ENCODE peak calls at places on chromosomes 5 and 9, in six cellular contexts. One of them, this sample, is unnamed.

GRCh38 chr9:121885345-121885901 is 207.7 kb downstream of the TTLL11 start:
- DNase-seq in pancreas: no peak
- DNase-seq in tibial artery: no peak
- DNase-seq in AG10803: no peak
- DNase-seq in small intestine: peak
- DNase-seq in CD4-positive, CD25-positive, alpha-beta regulatory T cell: no peak
- DNase-seq in this sample: no peak

GRCh38 chr5:98416541-98416940 is 356.9 kb upstream of the RGMB start:
- DNase-seq in AG10803: peak
- DNase-seq in small intestine: no peak
- DNase-seq in pancreas: no peak
- DNase-seq in CD4-positive, CD25-positive, alpha-beta regulatory T cell: no peak
- DNase-seq in tibial artery: no peak
- DNase-seq in this sample: no peak

GRCh38 chr9:27442464-27442863 is 81.6 kb upstream of the IFNK start:
- DNase-seq in AG10803: peak
- DNase-seq in CD4-positive, CD25-positive, alpha-beta regulatory T cell: no peak
- DNase-seq in tibial artery: no peak
- DNase-seq in pancreas: peak
- DNase-seq in small intestine: peak
- DNase-seq in this sample: no peak

GRCh38 chr5:149938791-149939358 is 5.7 kb downstream of the PDE6A start:
- DNase-seq in pancreas: no peak
- DNase-seq in tibial artery: peak
- DNase-seq in small intestine: no peak
- DNase-seq in CD4-positive, CD25-positive, alpha-beta regulatory T cell: no peak
- DNase-seq in AG10803: peak
- DNase-seq in this sample: no peak

GRCh38 chr9:112711050-112711689 is 6.7 kb downstream of the INIP start:
- DNase-seq in tibial artery: no peak
- DNase-seq in CD4-positive, CD25-positive, alpha-beta regulatory T cell: no peak
- DNase-seq in small intestine: peak
- DNase-seq in AG10803: peak
- DNase-seq in pancreas: no peak
- DNase-seq in this sample: no peak

GRCh38 chr9:27351438-27351837 is 54.5 kb upstream of the EQTN start:
- DNase-seq in pancreas: no peak
- DNase-seq in AG10803: no peak
- DNase-seq in tibial artery: peak
- DNase-seq in CD4-positive, CD25-positive, alpha-beta regulatory T cell: no peak
- DNase-seq in small intestine: no peak
- DNase-seq in this sample: peak

GRCh38 chr9:112447283-112447761 is 39.3 kb upstream of the KIAA1958 start:
- DNase-seq in AG10803: peak
- DNase-seq in pancreas: no peak
- DNase-seq in CD4-positive, CD25-positive, alpha-beta regulatory T cell: no peak
- DNase-seq in tibial artery: no peak
- DNase-seq in small intestine: no peak
- DNase-seq in this sample: no peak

GRCh38 chr9:72856985-72857631 is 95.7 kb downstream of the ALDH1A1 start:
- DNase-seq in CD4-positive, CD25-positive, alpha-beta regulatory T cell: no peak
- DNase-seq in pancreas: no peak
- DNase-seq in small intestine: peak
- DNase-seq in AG10803: peak
- DNase-seq in tibial artery: no peak
- DNase-seq in this sample: no peak

GRCh38 chr5:157267766-157268480 is 2.0 kb downstream of the CYFIP2 start:
- DNase-seq in AG10803: no peak
- DNase-seq in CD4-positive, CD25-positive, alpha-beta regulatory T cell: no peak
- DNase-seq in pancreas: no peak
- DNase-seq in tibial artery: no peak
- DNase-seq in small intestine: no peak
- DNase-seq in this sample: peak

GRCh38 chr5:149238540-149238939 is 33.1 kb upstream of the AFAP1L1 start:
- DNase-seq in CD4-positive, CD25-positive, alpha-beta regulatory T cell: no peak
- DNase-seq in pancreas: no peak
- DNase-seq in AG10803: no peak
- DNase-seq in small intestine: no peak
- DNase-seq in tibial artery: no peak
- DNase-seq in this sample: no peak

GRCh38 chr9:86946712-86947145 is 577 bp downstream of the GAS1 start:
- DNase-seq in small intestine: peak
- DNase-seq in AG10803: peak
- DNase-seq in tibial artery: peak
- DNase-seq in CD4-positive, CD25-positive, alpha-beta regulatory T cell: peak
- DNase-seq in pancreas: peak
- DNase-seq in this sample: peak

GRCh38 chr5:41682641-41683040 is 172.2 kb upstream of the PLCXD3 start:
- DNase-seq in tibial artery: no peak
- DNase-seq in small intestine: no peak
- DNase-seq in pancreas: no peak
- DNase-seq in AG10803: no peak
- DNase-seq in CD4-positive, CD25-positive, alpha-beta regulatory T cell: no peak
- DNase-seq in this sample: no peak

GRCh38 chr5:94031631-94032030 is 290.2 kb upstream of the POU5F2 start:
- DNase-seq in pancreas: no peak
- DNase-seq in small intestine: no peak
- DNase-seq in CD4-positive, CD25-positive, alpha-beta regulatory T cell: no peak
- DNase-seq in AG10803: peak
- DNase-seq in tibial artery: no peak
- DNase-seq in this sample: no peak

GRCh38 chr5:148739524-148739923 is 85.2 kb upstream of the HTR4 start:
- DNase-seq in AG10803: peak
- DNase-seq in CD4-positive, CD25-positive, alpha-beta regulatory T cell: no peak
- DNase-seq in tibial artery: no peak
- DNase-seq in pancreas: no peak
- DNase-seq in small intestine: no peak
- DNase-seq in this sample: no peak

GRCh38 chr5:61667523-61668229 is 335.6 kb downstream of the ZSWIM6 start:
- DNase-seq in small intestine: no peak
- DNase-seq in tibial artery: no peak
- DNase-seq in CD4-positive, CD25-positive, alpha-beta regulatory T cell: no peak
- DNase-seq in AG10803: no peak
- DNase-seq in pancreas: no peak
- DNase-seq in this sample: no peak

GRCh38 chr5:147573171-147573570 is 63.3 kb upstream of the DPYSL3 start:
- DNase-seq in pancreas: no peak
- DNase-seq in tibial artery: no peak
- DNase-seq in small intestine: no peak
- DNase-seq in CD4-positive, CD25-positive, alpha-beta regulatory T cell: no peak
- DNase-seq in AG10803: no peak
- DNase-seq in this sample: no peak

GRCh38 chr9:98795970-98796363 is 388 bp downstream of the ANKS6 start:
- DNase-seq in small intestine: no peak
- DNase-seq in CD4-positive, CD25-positive, alpha-beta regulatory T cell: no peak
- DNase-seq in tibial artery: no peak
- DNase-seq in pancreas: peak
- DNase-seq in AG10803: peak
- DNase-seq in this sample: peak

GRCh38 chr5:163569284-163569683 is 63.9 kb downstream of the MAT2B start:
- DNase-seq in small intestine: peak
- DNase-seq in pancreas: no peak
- DNase-seq in CD4-positive, CD25-positive, alpha-beta regulatory T cell: no peak
- DNase-seq in AG10803: peak
- DNase-seq in tibial artery: no peak
- DNase-seq in this sample: no peak

GRCh38 chr9:92745881-92746280 is 18.8 kb downstream of the BICD2 start:
- DNase-seq in CD4-positive, CD25-positive, alpha-beta regulatory T cell: no peak
- DNase-seq in tibial artery: no peak
- DNase-seq in small intestine: no peak
- DNase-seq in AG10803: no peak
- DNase-seq in pancreas: no peak
- DNase-seq in this sample: no peak

GRCh38 chr5:146906803-146907202 is 28.2 kb upstream of the PPP2R2B start:
- DNase-seq in tibial artery: no peak
- DNase-seq in small intestine: no peak
- DNase-seq in CD4-positive, CD25-positive, alpha-beta regulatory T cell: no peak
- DNase-seq in pancreas: no peak
- DNase-seq in AG10803: no peak
- DNase-seq in this sample: no peak

GRCh38 chr5:174180639-174181038 is 135.1 kb downstream of the NSG2 start:
- DNase-seq in CD4-positive, CD25-positive, alpha-beta regulatory T cell: no peak
- DNase-seq in small intestine: no peak
- DNase-seq in AG10803: no peak
- DNase-seq in tibial artery: no peak
- DNase-seq in pancreas: no peak
- DNase-seq in this sample: no peak

GRCh38 chr5:167783145-167783817 is 508.2 kb upstream of the WWC1 start:
- DNase-seq in AG10803: no peak
- DNase-seq in pancreas: no peak
- DNase-seq in tibial artery: no peak
- DNase-seq in CD4-positive, CD25-positive, alpha-beta regulatory T cell: no peak
- DNase-seq in small intestine: no peak
- DNase-seq in this sample: no peak

GRCh38 chr9:14935917-14936316 is 25.7 kb upstream of the FREM1 start:
- DNase-seq in CD4-positive, CD25-positive, alpha-beta regulatory T cell: no peak
- DNase-seq in AG10803: no peak
- DNase-seq in tibial artery: no peak
- DNase-seq in pancreas: no peak
- DNase-seq in small intestine: no peak
- DNase-seq in this sample: no peak

GRCh38 chr5:33313150-33313549 is 127.6 kb upstream of the TARS1 start:
- DNase-seq in AG10803: peak
- DNase-seq in tibial artery: no peak
- DNase-seq in small intestine: peak
- DNase-seq in pancreas: no peak
- DNase-seq in CD4-positive, CD25-positive, alpha-beta regulatory T cell: no peak
- DNase-seq in this sample: no peak

GRCh38 chr5:78320461-78320860 is 26.0 kb upstream of the AP3B1 start:
- DNase-seq in CD4-positive, CD25-positive, alpha-beta regulatory T cell: peak
- DNase-seq in pancreas: no peak
- DNase-seq in AG10803: peak
- DNase-seq in small intestine: peak
- DNase-seq in tibial artery: no peak
- DNase-seq in this sample: no peak

GRCh38 chr9:89978185-89978584 is 373.4 kb downstream of the GADD45G start:
- DNase-seq in AG10803: peak
- DNase-seq in tibial artery: no peak
- DNase-seq in CD4-positive, CD25-positive, alpha-beta regulatory T cell: no peak
- DNase-seq in pancreas: no peak
- DNase-seq in small intestine: peak
- DNase-seq in this sample: no peak

GRCh38 chr9:113375057-113376023 is 1.4 kb downstream of the HDHD3 start:
- DNase-seq in CD4-positive, CD25-positive, alpha-beta regulatory T cell: no peak
- DNase-seq in AG10803: no peak
- DNase-seq in small intestine: peak
- DNase-seq in tibial artery: no peak
- DNase-seq in pancreas: no peak
- DNase-seq in this sample: no peak

GRCh38 chr5:57862471-57863282 is 380.1 kb upstream of the ACTBL2 start:
- DNase-seq in small intestine: no peak
- DNase-seq in AG10803: peak
- DNase-seq in pancreas: no peak
- DNase-seq in tibial artery: no peak
- DNase-seq in CD4-positive, CD25-positive, alpha-beta regulatory T cell: no peak
- DNase-seq in this sample: no peak

GRCh38 chr9:114643001-114643400 is 14.6 kb downstream of the TEX53 start:
- DNase-seq in AG10803: no peak
- DNase-seq in small intestine: no peak
- DNase-seq in tibial artery: no peak
- DNase-seq in pancreas: no peak
- DNase-seq in CD4-positive, CD25-positive, alpha-beta regulatory T cell: no peak
- DNase-seq in this sample: no peak

GRCh38 chr5:29122306-29122705 is 2071.2 kb upstream of the CDH6 start:
- DNase-seq in pancreas: no peak
- DNase-seq in small intestine: no peak
- DNase-seq in CD4-positive, CD25-positive, alpha-beta regulatory T cell: no peak
- DNase-seq in tibial artery: no peak
- DNase-seq in AG10803: no peak
- DNase-seq in this sample: no peak

GRCh38 chr5:95709967-95710650 is 21.0 kb upstream of the RHOBTB3 start:
- DNase-seq in AG10803: no peak
- DNase-seq in CD4-positive, CD25-positive, alpha-beta regulatory T cell: no peak
- DNase-seq in small intestine: no peak
- DNase-seq in pancreas: peak
- DNase-seq in tibial artery: peak
- DNase-seq in this sample: peak

GRCh38 chr9:75992480-75993206 is 102.2 kb downstream of the PCSK5 start:
- DNase-seq in AG10803: peak
- DNase-seq in small intestine: no peak
- DNase-seq in pancreas: no peak
- DNase-seq in CD4-positive, CD25-positive, alpha-beta regulatory T cell: no peak
- DNase-seq in tibial artery: no peak
- DNase-seq in this sample: no peak

GRCh38 chr5:132134384-132134783 is 60.8 kb downstream of the CSF2 start:
- DNase-seq in tibial artery: no peak
- DNase-seq in CD4-positive, CD25-positive, alpha-beta regulatory T cell: peak
- DNase-seq in AG10803: peak
- DNase-seq in small intestine: peak
- DNase-seq in pancreas: no peak
- DNase-seq in this sample: no peak

GRCh38 chr9:87193151-87193550 is 245.8 kb upstream of the GAS1 start:
- DNase-seq in pancreas: no peak
- DNase-seq in AG10803: peak
- DNase-seq in small intestine: no peak
- DNase-seq in CD4-positive, CD25-positive, alpha-beta regulatory T cell: no peak
- DNase-seq in tibial artery: no peak
- DNase-seq in this sample: no peak

GRCh38 chr5:176658817-176659216 is 11.5 kb downstream of the TSPAN17 start:
- DNase-seq in tibial artery: no peak
- DNase-seq in pancreas: no peak
- DNase-seq in AG10803: peak
- DNase-seq in small intestine: peak
- DNase-seq in CD4-positive, CD25-positive, alpha-beta regulatory T cell: peak
- DNase-seq in this sample: no peak

GRCh38 chr5:14873093-14873492 is 1.5 kb upstream of the ANKH start:
- DNase-seq in AG10803: no peak
- DNase-seq in CD4-positive, CD25-positive, alpha-beta regulatory T cell: no peak
- DNase-seq in pancreas: no peak
- DNase-seq in tibial artery: no peak
- DNase-seq in small intestine: no peak
- DNase-seq in this sample: no peak

GRCh38 chr9:121349009-121349408 is 21.0 kb downstream of the STOM start:
- DNase-seq in small intestine: no peak
- DNase-seq in CD4-positive, CD25-positive, alpha-beta regulatory T cell: no peak
- DNase-seq in tibial artery: no peak
- DNase-seq in pancreas: no peak
- DNase-seq in AG10803: peak
- DNase-seq in this sample: no peak